ENCODE peak calls at places on chromosomes 11 and 22, in eight cellular contexts. One of them, this sample, is unnamed.

GRCh38 chr11:126716456-126717083 is 284.0 kb downstream of the KIRREL3 start:
- DNase-seq in right cardiac atrium: no peak
- DNase-seq in T-helper 22 cell: no peak
- DNase-seq in stimulated activated CD8-positive, alpha-beta memory T cell treated with anti-CD3 and anti-CD28 coated beads, Interleukin-12 subunit alpha, Interleukin-12 subunit beta, amount 100 ng/mL, for 1 hour: no peak
- DNase-seq in EL: peak
- DNase-seq in body of pancreas: peak
- DNase-seq in HCT116: peak
- DNase-seq in astrocyte: peak
- DNase-seq in this sample: peak

GRCh38 chr11:78158987-78159662 is 19.7 kb upstream of the ALG8 start:
- DNase-seq in right cardiac atrium: peak
- DNase-seq in T-helper 22 cell: no peak
- DNase-seq in stimulated activated CD8-positive, alpha-beta memory T cell treated with anti-CD3 and anti-CD28 coated beads, Interleukin-12 subunit alpha, Interleukin-12 subunit beta, amount 100 ng/mL, for 1 hour: no peak
- DNase-seq in EL: no peak
- DNase-seq in body of pancreas: no peak
- DNase-seq in HCT116: no peak
- DNase-seq in astrocyte: no peak
- DNase-seq in this sample: no peak

GRCh38 chr11:68843703-68844312 is 2.1 kb upstream of the CPT1A start:
- DNase-seq in right cardiac atrium: peak
- DNase-seq in T-helper 22 cell: peak
- DNase-seq in stimulated activated CD8-positive, alpha-beta memory T cell treated with anti-CD3 and anti-CD28 coated beads, Interleukin-12 subunit alpha, Interleukin-12 subunit beta, amount 100 ng/mL, for 1 hour: peak
- DNase-seq in EL: no peak
- DNase-seq in body of pancreas: peak
- DNase-seq in HCT116: peak
- DNase-seq in astrocyte: peak
- DNase-seq in this sample: peak

GRCh38 chr22:37457093-37457893 is 28.9 kb downstream of the MFNG start:
- DNase-seq in right cardiac atrium: peak
- DNase-seq in T-helper 22 cell: peak
- DNase-seq in stimulated activated CD8-positive, alpha-beta memory T cell treated with anti-CD3 and anti-CD28 coated beads, Interleukin-12 subunit alpha, Interleukin-12 subunit beta, amount 100 ng/mL, for 1 hour: peak
- DNase-seq in EL: peak
- DNase-seq in body of pancreas: peak
- DNase-seq in HCT116: peak
- DNase-seq in astrocyte: no peak
- DNase-seq in this sample: peak

GRCh38 chr22:23147632-23148387 is 2.5 kb downstream of the RAB36 start:
- DNase-seq in right cardiac atrium: no peak
- DNase-seq in T-helper 22 cell: no peak
- DNase-seq in stimulated activated CD8-positive, alpha-beta memory T cell treated with anti-CD3 and anti-CD28 coated beads, Interleukin-12 subunit alpha, Interleukin-12 subunit beta, amount 100 ng/mL, for 1 hour: no peak
- DNase-seq in EL: no peak
- DNase-seq in body of pancreas: peak
- DNase-seq in HCT116: no peak
- DNase-seq in astrocyte: peak
- DNase-seq in this sample: no peak

GRCh38 chr11:131486100-131486499 is 115.7 kb downstream of the NTM start:
- DNase-seq in right cardiac atrium: no peak
- DNase-seq in T-helper 22 cell: no peak
- DNase-seq in stimulated activated CD8-positive, alpha-beta memory T cell treated with anti-CD3 and anti-CD28 coated beads, Interleukin-12 subunit alpha, Interleukin-12 subunit beta, amount 100 ng/mL, for 1 hour: no peak
- DNase-seq in EL: no peak
- DNase-seq in body of pancreas: no peak
- DNase-seq in HCT116: no peak
- DNase-seq in astrocyte: peak
- DNase-seq in this sample: no peak

GRCh38 chr11:100984668-100985067 is 144.9 kb downstream of the PGR start:
- DNase-seq in right cardiac atrium: no peak
- DNase-seq in T-helper 22 cell: no peak
- DNase-seq in stimulated activated CD8-positive, alpha-beta memory T cell treated with anti-CD3 and anti-CD28 coated beads, Interleukin-12 subunit alpha, Interleukin-12 subunit beta, amount 100 ng/mL, for 1 hour: no peak
- DNase-seq in EL: no peak
- DNase-seq in body of pancreas: no peak
- DNase-seq in HCT116: no peak
- DNase-seq in astrocyte: no peak
- DNase-seq in this sample: no peak

GRCh38 chr22:19719055-19719482 is 4.3 kb upstream of the GP1BB start:
- DNase-seq in right cardiac atrium: peak
- DNase-seq in T-helper 22 cell: no peak
- DNase-seq in stimulated activated CD8-positive, alpha-beta memory T cell treated with anti-CD3 and anti-CD28 coated beads, Interleukin-12 subunit alpha, Interleukin-12 subunit beta, amount 100 ng/mL, for 1 hour: no peak
- DNase-seq in EL: no peak
- DNase-seq in body of pancreas: no peak
- DNase-seq in HCT116: no peak
- DNase-seq in astrocyte: no peak
- DNase-seq in this sample: no peak

GRCh38 chr22:49717322-49717919 is 110.3 kb downstream of the BRD1 start:
- DNase-seq in right cardiac atrium: no peak
- DNase-seq in T-helper 22 cell: no peak
- DNase-seq in stimulated activated CD8-positive, alpha-beta memory T cell treated with anti-CD3 and anti-CD28 coated beads, Interleukin-12 subunit alpha, Interleukin-12 subunit beta, amount 100 ng/mL, for 1 hour: no peak
- DNase-seq in EL: no peak
- DNase-seq in body of pancreas: no peak
- DNase-seq in HCT116: no peak
- DNase-seq in astrocyte: no peak
- DNase-seq in this sample: no peak

GRCh38 chr11:12363373-12363772 is 14.0 kb upstream of the PARVA start:
- DNase-seq in right cardiac atrium: no peak
- DNase-seq in T-helper 22 cell: no peak
- DNase-seq in stimulated activated CD8-positive, alpha-beta memory T cell treated with anti-CD3 and anti-CD28 coated beads, Interleukin-12 subunit alpha, Interleukin-12 subunit beta, amount 100 ng/mL, for 1 hour: no peak
- DNase-seq in EL: no peak
- DNase-seq in body of pancreas: no peak
- DNase-seq in HCT116: no peak
- DNase-seq in astrocyte: no peak
- DNase-seq in this sample: no peak

GRCh38 chr11:132874638-132875037 is 657.7 kb downstream of the OPCML start:
- DNase-seq in right cardiac atrium: no peak
- DNase-seq in T-helper 22 cell: no peak
- DNase-seq in stimulated activated CD8-positive, alpha-beta memory T cell treated with anti-CD3 and anti-CD28 coated beads, Interleukin-12 subunit alpha, Interleukin-12 subunit beta, amount 100 ng/mL, for 1 hour: no peak
- DNase-seq in EL: peak
- DNase-seq in body of pancreas: no peak
- DNase-seq in HCT116: no peak
- DNase-seq in astrocyte: peak
- DNase-seq in this sample: peak

GRCh38 chr11:1488575-1489180 is 2.1 kb upstream of the MOB2 start:
- DNase-seq in right cardiac atrium: peak
- DNase-seq in T-helper 22 cell: no peak
- DNase-seq in stimulated activated CD8-positive, alpha-beta memory T cell treated with anti-CD3 and anti-CD28 coated beads, Interleukin-12 subunit alpha, Interleukin-12 subunit beta, amount 100 ng/mL, for 1 hour: no peak
- DNase-seq in EL: no peak
- DNase-seq in body of pancreas: no peak
- DNase-seq in HCT116: no peak
- DNase-seq in astrocyte: no peak
- DNase-seq in this sample: no peak

GRCh38 chr11:44789466-44789865 is 62.7 kb downstream of the TSPAN18 start:
- DNase-seq in right cardiac atrium: peak
- DNase-seq in T-helper 22 cell: no peak
- DNase-seq in stimulated activated CD8-positive, alpha-beta memory T cell treated with anti-CD3 and anti-CD28 coated beads, Interleukin-12 subunit alpha, Interleukin-12 subunit beta, amount 100 ng/mL, for 1 hour: no peak
- DNase-seq in EL: peak
- DNase-seq in body of pancreas: no peak
- DNase-seq in HCT116: no peak
- DNase-seq in astrocyte: no peak
- DNase-seq in this sample: no peak

GRCh38 chr11:44816761-44817160 is 90.0 kb downstream of the TSPAN18 start:
- DNase-seq in right cardiac atrium: no peak
- DNase-seq in T-helper 22 cell: no peak
- DNase-seq in stimulated activated CD8-positive, alpha-beta memory T cell treated with anti-CD3 and anti-CD28 coated beads, Interleukin-12 subunit alpha, Interleukin-12 subunit beta, amount 100 ng/mL, for 1 hour: no peak
- DNase-seq in EL: no peak
- DNase-seq in body of pancreas: no peak
- DNase-seq in HCT116: no peak
- DNase-seq in astrocyte: no peak
- DNase-seq in this sample: no peak

GRCh38 chr11:103529217-103529684 is 420.0 kb downstream of the DYNC2H1 start:
- DNase-seq in right cardiac atrium: no peak
- DNase-seq in T-helper 22 cell: no peak
- DNase-seq in stimulated activated CD8-positive, alpha-beta memory T cell treated with anti-CD3 and anti-CD28 coated beads, Interleukin-12 subunit alpha, Interleukin-12 subunit beta, amount 100 ng/mL, for 1 hour: no peak
- DNase-seq in EL: peak
- DNase-seq in body of pancreas: no peak
- DNase-seq in HCT116: no peak
- DNase-seq in astrocyte: peak
- DNase-seq in this sample: no peak

GRCh38 chr22:46674367-46674781 is 54.2 kb downstream of the GRAMD4 start:
- DNase-seq in right cardiac atrium: peak
- DNase-seq in T-helper 22 cell: peak
- DNase-seq in stimulated activated CD8-positive, alpha-beta memory T cell treated with anti-CD3 and anti-CD28 coated beads, Interleukin-12 subunit alpha, Interleukin-12 subunit beta, amount 100 ng/mL, for 1 hour: peak
- DNase-seq in EL: no peak
- DNase-seq in body of pancreas: no peak
- DNase-seq in HCT116: no peak
- DNase-seq in astrocyte: no peak
- DNase-seq in this sample: no peak

GRCh38 chr11:61830318-61831105 is 2.4 kb downstream of the FADS2 start:
- DNase-seq in right cardiac atrium: no peak
- DNase-seq in T-helper 22 cell: no peak
- DNase-seq in stimulated activated CD8-positive, alpha-beta memory T cell treated with anti-CD3 and anti-CD28 coated beads, Interleukin-12 subunit alpha, Interleukin-12 subunit beta, amount 100 ng/mL, for 1 hour: no peak
- DNase-seq in EL: no peak
- DNase-seq in body of pancreas: no peak
- DNase-seq in HCT116: no peak
- DNase-seq in astrocyte: peak
- DNase-seq in this sample: no peak

GRCh38 chr11:77705877-77706579 is 68.4 kb upstream of the CLNS1A start:
- DNase-seq in right cardiac atrium: no peak
- DNase-seq in T-helper 22 cell: no peak
- DNase-seq in stimulated activated CD8-positive, alpha-beta memory T cell treated with anti-CD3 and anti-CD28 coated beads, Interleukin-12 subunit alpha, Interleukin-12 subunit beta, amount 100 ng/mL, for 1 hour: no peak
- DNase-seq in EL: no peak
- DNase-seq in body of pancreas: no peak
- DNase-seq in HCT116: no peak
- DNase-seq in astrocyte: no peak
- DNase-seq in this sample: no peak

GRCh38 chr11:27926981-27927481 is 180.9 kb downstream of the KIF18A start:
- DNase-seq in right cardiac atrium: no peak
- DNase-seq in T-helper 22 cell: no peak
- DNase-seq in stimulated activated CD8-positive, alpha-beta memory T cell treated with anti-CD3 and anti-CD28 coated beads, Interleukin-12 subunit alpha, Interleukin-12 subunit beta, amount 100 ng/mL, for 1 hour: no peak
- DNase-seq in EL: peak
- DNase-seq in body of pancreas: no peak
- DNase-seq in HCT116: no peak
- DNase-seq in astrocyte: peak
- DNase-seq in this sample: peak

GRCh38 chr11:125083312-125084056 is 20.4 kb downstream of the SLC37A2 start:
- DNase-seq in right cardiac atrium: no peak
- DNase-seq in T-helper 22 cell: no peak
- DNase-seq in stimulated activated CD8-positive, alpha-beta memory T cell treated with anti-CD3 and anti-CD28 coated beads, Interleukin-12 subunit alpha, Interleukin-12 subunit beta, amount 100 ng/mL, for 1 hour: no peak
- DNase-seq in EL: no peak
- DNase-seq in body of pancreas: no peak
- DNase-seq in HCT116: no peak
- DNase-seq in astrocyte: no peak
- DNase-seq in this sample: no peak

GRCh38 chr11:22331771-22332170 is 6.4 kb upstream of the SLC17A6 start:
- DNase-seq in right cardiac atrium: no peak
- DNase-seq in T-helper 22 cell: no peak
- DNase-seq in stimulated activated CD8-positive, alpha-beta memory T cell treated with anti-CD3 and anti-CD28 coated beads, Interleukin-12 subunit alpha, Interleukin-12 subunit beta, amount 100 ng/mL, for 1 hour: no peak
- DNase-seq in EL: no peak
- DNase-seq in body of pancreas: no peak
- DNase-seq in HCT116: no peak
- DNase-seq in astrocyte: no peak
- DNase-seq in this sample: no peak

GRCh38 chr22:46935506-46936377 is 173.3 kb downstream of the TBC1D22A start:
- DNase-seq in right cardiac atrium: no peak
- DNase-seq in T-helper 22 cell: no peak
- DNase-seq in stimulated activated CD8-positive, alpha-beta memory T cell treated with anti-CD3 and anti-CD28 coated beads, Interleukin-12 subunit alpha, Interleukin-12 subunit beta, amount 100 ng/mL, for 1 hour: no peak
- DNase-seq in EL: no peak
- DNase-seq in body of pancreas: no peak
- DNase-seq in HCT116: no peak
- DNase-seq in astrocyte: no peak
- DNase-seq in this sample: no peak

This sample was measured in G401.